ENCODE peak calls at places on chromosomes 5 and 9, in four cellular contexts. L, S, C and A are unnamed samples.

GRCh38 chr5:130135506-130135905 is 231.2 kb downstream of the CHSY3 start:
- DNase-seq in S (no peak), C (no peak), L (no peak), A (no peak)

GRCh38 chr5:134113908-134114875 is at the start of gene TCF7:
- DNase-seq in L (peak; percentile 75), S (peak; percentile 68), C (peak; percentile 99), A (peak; percentile 83)

GRCh38 chr9:136821333-136822031 is 13.7 kb downstream of the RABL6 start:
- DNase-seq in C (no peak), S (no peak), L (peak; percentile 47), A (peak; percentile 56)

GRCh38 chr5:157354825-157355224 is 88.9 kb downstream of the CYFIP2 start:
- DNase-seq in L (peak; percentile 42), C (peak; percentile 27), S (no peak), A (peak; percentile 8)

GRCh38 chr5:160253441-160253840 is 24.1 kb downstream of the FABP6 start:
- DNase-seq in S (no peak), L (no peak), C (no peak), A (no peak)

GRCh38 chr5:71475788-71476384 is 20.4 kb downstream of the BDP1 start:
- DNase-seq in S (peak; percentile 18), L (no peak), C (peak; percentile 57), A (peak; percentile 14)

GRCh38 chr9:93682155-93682968 is 106.0 kb downstream of the PHF2 start:
- DNase-seq in C (peak; percentile 85), S (peak; percentile 28), L (peak; percentile 94), A (peak; percentile 79)

GRCh38 chr5:19745247-19745646 is 242.8 kb downstream of the CDH18 start:
- DNase-seq in S (no peak), C (no peak), L (no peak), A (no peak)

GRCh38 chr9:17134843-17135577 is at the start of gene CNTLN:
- DNase-seq in L (peak; percentile 98), S (peak; percentile 67), C (peak; percentile 98), A (no peak)

GRCh38 chr9:121288557-121288873 is 20.6 kb downstream of the GSN start:
- DNase-seq in C (no peak), S (no peak), L (no peak), A (no peak)

GRCh38 chr5:164010900-164011299 is 505.5 kb downstream of the MAT2B start:
- DNase-seq in S (no peak), C (no peak), L (no peak), A (no peak)

GRCh38 chr9:105132576-105132975 is 111.9 kb upstream of the SLC44A1 start:
- DNase-seq in L (no peak), S (peak; percentile 43), C (no peak), A (no peak)

GRCh38 chr9:87950765-87951488 is 23.4 kb downstream of the CDK20 start:
- DNase-seq in L (no peak), S (peak; percentile 22), C (peak; percentile 52), A (peak; percentile 31)
- TF ChIP-seq FOXJ3 in L (no peak), S (no peak), C (no peak), A (no peak)

DNA sequence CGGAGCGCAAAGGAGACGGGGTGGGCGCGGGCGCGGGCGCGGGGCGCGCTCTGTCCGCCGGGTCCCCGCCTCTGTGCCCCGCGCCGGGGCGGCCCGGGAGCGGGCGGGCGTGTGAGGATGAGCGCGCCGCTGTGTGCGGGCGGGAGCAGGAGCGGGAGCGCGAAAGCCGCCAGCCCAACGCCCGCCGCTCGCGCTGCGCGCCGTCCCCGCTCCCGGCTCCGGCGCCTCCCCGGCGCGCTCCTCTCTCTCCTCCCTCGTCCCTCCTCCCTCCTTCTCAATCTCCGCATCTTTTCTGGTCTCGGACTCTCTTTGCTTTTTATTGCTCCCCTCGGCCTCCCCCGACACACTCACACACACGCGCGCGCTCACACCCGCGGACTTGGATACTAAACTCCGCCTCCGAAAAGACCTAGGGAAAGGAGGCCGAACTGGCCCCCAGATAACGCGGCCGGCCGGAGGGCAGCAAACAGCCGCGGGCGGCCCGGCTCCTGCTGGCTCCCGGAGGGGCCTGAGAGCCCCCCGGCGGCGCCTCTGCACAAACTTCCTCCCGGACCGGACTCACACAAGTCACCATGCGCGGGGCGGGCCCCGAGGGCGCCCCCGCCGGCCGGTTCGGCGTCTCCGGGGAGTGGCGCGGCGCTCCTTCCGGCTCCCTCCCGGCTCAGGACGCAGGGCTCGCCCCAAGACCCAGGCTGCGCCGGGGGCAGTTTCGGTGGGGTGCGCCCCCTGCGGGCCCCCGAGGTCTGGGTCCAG is at the start of gene FIBCD1:
- DNase-seq in C (peak; percentile 75), S (no peak), L (peak; percentile 69), A (no peak)
- TF ChIP-seq FOXJ3 in C (no peak), S (no peak), L (no peak), A (no peak)

GRCh38 chr9:76143834-76144233 is 250.4 kb downstream of the RFK start:
- DNase-seq in L (no peak), S (no peak), C (no peak), A (no peak)
- TF ChIP-seq FOXJ3 in L (no peak), S (no peak), C (no peak), A (no peak)

DNA sequence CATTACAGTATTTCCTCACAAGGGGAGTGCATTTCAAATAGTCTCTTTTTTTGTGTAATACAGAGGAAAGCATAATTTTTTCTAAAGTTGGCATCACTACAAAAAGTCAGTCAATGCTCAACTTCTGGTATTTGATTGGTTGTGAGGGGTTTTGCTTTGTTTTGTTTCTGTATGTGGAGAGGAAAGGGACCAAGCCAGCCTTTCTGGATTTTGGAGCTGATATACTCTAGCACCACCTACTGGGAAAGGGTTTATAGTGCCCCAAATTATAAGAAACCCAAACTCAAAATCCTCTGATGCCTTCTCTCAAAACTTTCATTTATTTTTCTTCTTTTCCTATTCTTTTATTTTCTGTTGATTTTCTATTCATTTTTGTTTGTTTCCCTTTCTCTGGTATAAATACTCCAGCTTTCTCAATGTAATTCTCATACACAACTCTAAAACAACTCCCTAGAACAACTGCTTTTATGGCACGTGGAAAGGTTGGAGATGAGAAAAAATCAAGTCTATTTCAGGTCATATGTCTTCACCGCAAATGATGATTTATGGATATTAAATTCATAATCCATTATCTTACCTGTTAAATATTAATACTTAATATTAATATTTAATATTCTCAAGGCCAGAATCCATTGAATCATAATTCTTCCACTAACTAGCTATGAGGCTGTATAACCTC is 69.5 kb upstream of the ANXA1 start:
- DNase-seq in L (no peak), S (peak; percentile 62), C (peak; percentile 23), A (peak; percentile 16)
- TF ChIP-seq FOXJ3 in L (no peak), S (no peak), C (no peak), A (no peak)

DNA sequence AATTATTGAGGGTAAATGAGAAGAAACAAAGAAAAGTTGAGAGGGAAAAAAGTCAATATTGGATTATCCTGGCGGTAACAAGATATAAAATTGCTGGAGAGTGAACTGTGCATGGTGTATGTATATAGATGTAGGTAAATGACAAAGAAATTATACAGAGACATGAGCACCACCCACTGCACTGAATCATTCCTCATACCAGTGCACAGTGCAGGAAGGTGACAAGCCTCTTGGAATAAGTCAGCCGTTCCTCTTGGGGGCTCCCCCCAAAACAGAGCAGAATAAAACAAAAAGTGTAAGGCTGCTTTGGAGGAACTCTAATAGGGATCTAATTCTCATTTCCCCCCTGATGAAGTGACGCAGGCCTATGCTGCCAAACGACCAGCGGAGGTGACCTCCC is 244.9 kb downstream of the PSAT1 start:
- DNase-seq in L (no peak), C (no peak), S (no peak), A (no peak)
- TF ChIP-seq FOXJ3 in L (no peak), C (no peak), S (no peak), A (no peak)

GRCh38 chr5:92518318-92518913 is 1062.6 kb downstream of the NR2F1-AS1 start:
- DNase-seq in L (no peak), S (peak; percentile 12), C (peak; percentile 10), A (no peak)
- TF ChIP-seq FOXJ3 in L (no peak), S (no peak), C (no peak), A (no peak)